ENCODE peak calls at places on chromosomes 11 and 22, in five cellular contexts. A is heart right ventricle, G is cardiac muscle cell, T is Peyer's patch, U is left lung. Y is an unnamed sample.

GRCh38 chr11:110141812-110142211 is 48.6 kb downstream of the ZC3H12C start:
- DNase-seq in T (no peak), A (no peak), U (no peak), G (no peak), Y (no peak)

GRCh38 chr22:46052801-46053562 is 76.0 kb upstream of the WNT7B start:
- DNase-seq in A (peak; percentile 59), T (peak; percentile 60), U (peak; percentile 74), G (peak; percentile 49), Y (peak; percentile 67)

GRCh38 chr11:17561466-17562001 is 14.5 kb downstream of the OTOG start:
- DNase-seq in T (no peak), G (no peak), U (no peak), A (no peak), Y (no peak)

GRCh38 chr11:46336781-46337180 is 10.5 kb upstream of the DGKZ start:
- DNase-seq in A (no peak), T (no peak), U (peak; percentile 69), G (peak; percentile 96), Y (no peak)

GRCh38 chr11:46718155-46719019 is 626 bp upstream of the F2 start:
- DNase-seq in G (peak; percentile 33), A (no peak), U (no peak), T (no peak), Y (peak; percentile 97)

GRCh38 chr11:47355283-47356128 is 3.0 kb upstream of the MYBPC3 start:
- DNase-seq in A (peak; percentile 97), G (peak; percentile 95), T (peak; percentile 99), U (peak; percentile 92), Y (peak; percentile 95)

GRCh38 chr11:44205358-44205757 is 104.6 kb downstream of the ALX4 start:
- DNase-seq in T (no peak), A (no peak), U (no peak), G (no peak), Y (no peak)

GRCh38 chr11:35079581-35079980 is 59.4 kb upstream of the CD44 start:
- DNase-seq in U (no peak), G (no peak), A (no peak), T (no peak), Y (no peak)

GRCh38 chr11:91850533-91851305 is 373.9 kb upstream of the FAT3 start:
- DNase-seq in G (no peak), U (no peak), T (no peak), A (no peak), Y (no peak)

GRCh38 chr11:11931461-11932055 is 76.9 kb downstream of the DKK3 start:
- DNase-seq in A (no peak), G (peak; percentile 82), T (no peak), U (no peak), Y (no peak)

GRCh38 chr11:34997872-34998548 is 81.6 kb downstream of the PDHX start:
- DNase-seq in T (no peak), U (no peak), G (peak; percentile 58), A (no peak), Y (no peak)

GRCh38 chr11:44203270-44204043 is 106.5 kb downstream of the ALX4 start:
- DNase-seq in A (peak; percentile 28), G (no peak), U (no peak), T (peak; percentile 61), Y (peak; percentile 72)

DNA sequence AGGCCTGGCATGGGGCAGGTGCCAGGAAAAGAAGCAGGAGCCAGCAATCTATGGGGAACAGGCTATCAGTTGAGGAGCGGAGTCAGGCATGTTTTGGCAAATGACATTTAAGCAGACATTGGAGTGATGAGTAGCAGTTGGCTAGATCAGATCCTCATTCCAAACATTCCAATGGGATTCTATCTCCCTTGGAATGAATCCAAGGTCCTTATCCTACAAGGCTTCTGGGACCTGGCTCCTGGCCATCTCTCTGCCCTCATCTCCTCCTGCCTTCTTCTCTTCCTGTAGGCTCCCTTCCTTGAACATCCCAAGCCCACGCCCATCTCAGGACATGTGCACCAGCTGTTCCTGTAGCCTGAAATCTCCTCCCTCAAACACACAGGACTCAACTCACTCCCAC is 1074.5 kb downstream of the TBC1D22A start:
- DNase-seq in G (peak; percentile 0), U (no peak), T (no peak), A (no peak), Y (no peak)
- H3K9me3 ChIP-seq in G (peaks cover 4% of the 10 kb centered on the region), U (no peaks in the 10 kb centered on the region), T (no peaks in the 10 kb centered on the region), A (no peaks in the 10 kb centered on the region), Y (no peaks in the 10 kb centered on the region)

GRCh38 chr11:42482822-42483221 is 829.0 kb upstream of the API5 start:
- DNase-seq in U (no peak), T (no peak), G (no peak), A (no peak), Y (no peak)
- H3K9me3 ChIP-seq in U (peaks cover 12% of the 10 kb centered on the region), T (no peaks in the 10 kb centered on the region), G (no peaks in the 10 kb centered on the region), A (no peaks in the 10 kb centered on the region), Y (no peaks in the 10 kb centered on the region)

GRCh38 chr11:63503492-63503891 is 2.4 kb upstream of the LGALS12 start:
- DNase-seq in T (no peak), U (peak; percentile 57), G (no peak), A (no peak), Y (peak; percentile 24)
- H3K9me3 ChIP-seq in T (no peaks in the 10 kb centered on the region), U (peaks cover 25% of the 10 kb centered on the region), G (no peaks in the 10 kb centered on the region), A (peaks cover 6% of the 10 kb centered on the region), Y (no peaks in the 10 kb centered on the region)

GRCh38 chr11:127632546-127632945 is 632.0 kb upstream of the KIRREL3 start:
- DNase-seq in U (no peak), G (no peak), A (no peak), T (no peak), Y (no peak)
- H3K9me3 ChIP-seq in U (no peaks in the 10 kb centered on the region), G (no peaks in the 10 kb centered on the region), A (no peaks in the 10 kb centered on the region), T (no peaks in the 10 kb centered on the region), Y (no peaks in the 10 kb centered on the region)

DNA sequence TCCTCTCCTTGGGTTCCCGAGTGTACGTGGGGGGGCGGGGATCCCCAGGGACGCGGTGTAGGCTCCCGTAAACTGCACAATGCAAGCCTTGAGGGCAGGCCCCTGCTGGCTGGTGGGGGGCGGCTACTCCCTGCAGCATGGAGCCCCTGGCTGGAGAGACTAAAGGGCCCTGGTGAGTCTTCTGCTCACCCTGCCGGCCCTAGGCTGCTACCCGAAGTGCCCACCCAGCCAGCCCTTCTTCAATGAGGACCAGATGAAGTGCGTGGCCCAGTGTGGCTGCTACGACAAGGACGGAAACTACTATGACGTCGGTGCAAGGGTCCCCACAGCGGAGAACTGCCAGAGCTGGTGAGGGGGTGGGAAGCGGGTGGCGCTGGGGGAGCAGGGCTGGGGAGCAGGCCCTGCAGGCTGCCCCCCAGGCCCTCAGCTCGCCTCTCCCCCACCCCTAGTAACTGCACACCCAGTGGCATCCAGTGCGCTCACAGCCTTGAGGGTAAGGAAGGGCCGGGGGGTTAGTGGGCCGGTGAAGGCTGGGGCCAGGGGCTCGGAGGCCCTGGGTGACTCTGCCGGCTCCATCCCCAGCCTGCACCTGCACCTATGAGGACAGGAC is 16.8 kb downstream of the MUC5B start:
- DNase-seq in A (no peak), T (no peak), G (no peak), U (no peak), Y (no peak)
- H3K9me3 ChIP-seq in A (no peaks in the 10 kb centered on the region), T (no peaks in the 10 kb centered on the region), G (no peaks in the 10 kb centered on the region), U (peaks cover 11% of the 10 kb centered on the region), Y (no peaks in the 10 kb centered on the region)

GRCh38 chr11:1171223-1171984 is 13.7 kb downstream of the MUC5AC start:
- DNase-seq in G (no peak), U (no peak), T (no peak), A (no peak), Y (no peak)

GRCh38 chr11:1171985-1172728 is 14.4 kb downstream of the MUC5AC start:
- DNase-seq in T (no peak), U (no peak), G (no peak), A (no peak), Y (peak; percentile 14)

GRCh38 chr11:1175461-1176223 is 17.9 kb downstream of the MUC5AC start:
- DNase-seq in A (no peak), T (no peak), G (no peak), U (no peak), Y (no peak)

GRCh38 chr11:1174441-1175370 is 17.0 kb downstream of the MUC5AC start:
- DNase-seq in G (no peak), U (no peak), A (peak; percentile 7), T (no peak), Y (no peak)

GRCh38 chr11:1172729-1173117 is 15.0 kb downstream of the MUC5AC start:
- DNase-seq in T (no peak), A (no peak), U (no peak), G (no peak), Y (peak; percentile 1)
- H3K9me3 ChIP-seq in T (no peaks in the 10 kb centered on the region), A (no peaks in the 10 kb centered on the region), U (peaks cover 5% of the 10 kb centered on the region), G (no peaks in the 10 kb centered on the region), Y (no peaks in the 10 kb centered on the region)

GRCh38 chr11:73113426-73113825 is 28.7 kb downstream of the FCHSD2 start:
- DNase-seq in A (no peak), U (no peak), G (no peak), T (no peak), Y (no peak)
- H3K9me3 ChIP-seq in A (no peaks in the 10 kb centered on the region), U (peaks cover 7% of the 10 kb centered on the region), G (no peaks in the 10 kb centered on the region), T (no peaks in the 10 kb centered on the region), Y (no peaks in the 10 kb centered on the region)

DNA sequence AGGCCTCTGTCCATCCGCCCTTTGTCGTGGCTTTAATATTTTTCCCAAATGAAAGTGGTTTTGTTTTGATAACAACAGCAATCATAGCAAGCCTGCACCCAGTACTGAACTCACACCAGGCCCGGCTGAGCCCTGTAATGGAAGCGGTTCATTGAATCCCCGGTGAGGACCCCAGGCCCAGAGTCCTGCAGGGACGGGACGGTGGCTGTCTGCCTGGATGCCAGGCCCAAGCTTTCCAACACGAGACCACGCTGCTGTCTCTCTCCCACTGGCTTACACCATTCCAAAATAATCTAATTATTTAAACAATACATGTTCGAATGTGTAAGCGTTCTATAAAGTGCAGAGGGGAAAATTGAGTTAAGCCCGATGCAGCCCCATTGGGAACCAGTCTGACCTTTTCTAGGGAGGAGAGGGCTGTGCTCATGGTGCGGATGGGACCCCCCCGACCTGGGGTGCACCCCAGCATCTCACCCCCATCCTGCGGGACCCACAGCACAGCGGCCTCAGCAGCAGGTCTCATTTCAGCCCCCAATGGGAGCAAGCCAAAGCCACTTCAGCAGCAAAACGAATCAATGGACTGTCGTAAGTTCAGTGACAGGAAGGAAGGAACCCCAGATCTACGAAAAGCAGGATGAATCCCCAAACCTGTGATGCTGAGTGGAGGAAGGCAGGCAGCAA is 1046.9 kb downstream of the BRD1 start:
- DNase-seq in A (no peak), U (no peak), T (no peak), G (no peak), Y (no peak)
- H3K9me3 ChIP-seq in A (no peaks in the 10 kb centered on the region), U (peaks cover 24% of the 10 kb centered on the region), T (no peaks in the 10 kb centered on the region), G (no peaks in the 10 kb centered on the region), Y (no peaks in the 10 kb centered on the region)